ENCODE peak calls at places on chromosomes 5 and 9, in ten cellular contexts. W is AG08396; Z is NCI-H2081; P is GM19239; J is mesendoderm; M is activated T-cell treated with anti-CD3 and anti-CD28 coated beads, Interleukin-2, amount 50 U/mL, for 48 hours; L is SHP77; X is H54; Q is brain microvascular endothelial cell; V is stimulated activated CD8-positive, alpha-beta memory T cell treated with anti-CD3 and anti-CD28 coated beads, Interleukin-2, amount 100 ng/mL, for 48 hours. K is an unnamed sample.

GRCh38 chr9:21668504-21668903 is 133.9 kb upstream of the MTAP start:
- DNase-seq in W (no peak), Z (no peak), P (no peak), J (no peak), M (no peak), L (no peak), X (no peak), Q (no peak), V (no peak), K (no peak)

GRCh38 chr9:38333047-38333446 is 59.5 kb upstream of the ALDH1B1 start:
- DNase-seq in W (no peak), Z (no peak), P (no peak), J (no peak), M (no peak), L (no peak), X (no peak), Q (no peak), V (no peak), K (no peak)

GRCh38 chr9:133458643-133459312 is 1.0 kb upstream of the CACFD1 start:
- DNase-seq in W (no peak), Z (no peak), P (no peak), J (peak; percentile 24), M (no peak), L (peak; percentile 46), X (no peak), Q (no peak), V (no peak), K (no peak)

GRCh38 chr9:72557549-72557948 is 36.1 kb downstream of the TMC1 start:
- DNase-seq in W (peak; percentile 72), Z (no peak), P (no peak), J (peak; percentile 75), M (peak; percentile 57), L (no peak), X (peak; percentile 88), Q (peak; percentile 86), V (peak; percentile 29), K (peak; percentile 94)

GRCh38 chr9:134434896-134435506 is 108.7 kb downstream of the RXRA start:
- DNase-seq in W (peak; percentile 96), Z (peak; percentile 76), P (no peak), J (no peak), M (no peak), L (peak; percentile 88), X (peak; percentile 97), Q (peak; percentile 91), V (no peak), K (peak; percentile 90)

GRCh38 chr5:126139086-126139485 is 284.1 kb upstream of the GRAMD2B start:
- DNase-seq in W (no peak), Z (no peak), P (no peak), J (no peak), M (no peak), L (no peak), X (no peak), Q (no peak), V (no peak), K (no peak)

GRCh38 chr9:21661626-21662025 is 140.8 kb upstream of the MTAP start:
- DNase-seq in W (no peak), Z (no peak), P (no peak), J (no peak), M (no peak), L (no peak), X (no peak), Q (peak; percentile 19), V (no peak), K (no peak)

GRCh38 chr5:159951387-159951786 is 35.1 kb downstream of the ADRA1B start:
- DNase-seq in W (no peak), Z (no peak), P (no peak), J (peak; percentile 81), M (no peak), L (peak; percentile 32), X (no peak), Q (peak; percentile 38), V (no peak), K (no peak)

GRCh38 chr5:9344751-9345240 is 201.1 kb downstream of the SEMA5A start:
- DNase-seq in W (no peak), Z (no peak), P (no peak), J (no peak), M (no peak), L (peak; percentile 15), X (no peak), Q (no peak), V (no peak), K (no peak)

GRCh38 chr9:133572821-133573361 is 36.3 kb downstream of the FAM163B start:
- DNase-seq in W (no peak), Z (peak; percentile 78), P (no peak), J (no peak), M (no peak), L (peak; percentile 36), X (no peak), Q (no peak), V (no peak), K (no peak)

GRCh38 chr5:37247036-37247435 is 2.1 kb downstream of the CPLANE1 start:
- DNase-seq in W (no peak), Z (no peak), P (no peak), J (no peak), M (no peak), L (no peak), X (no peak), Q (no peak), V (no peak), K (no peak)

GRCh38 chr5:98099448-98100105 is 673.9 kb upstream of the RGMB start:
- DNase-seq in W (no peak), Z (no peak), P (no peak), J (no peak), M (no peak), L (no peak), X (no peak), Q (no peak), V (no peak), K (no peak)

GRCh38 chr9:109974143-109974917 is 194.3 kb downstream of the PALM2AKAP2 start:
- DNase-seq in W (no peak), Z (no peak), P (peak; percentile 62), J (no peak), M (peak; percentile 66), L (no peak), X (no peak), Q (no peak), V (peak; percentile 41), K (no peak)

GRCh38 chr9:91156451-91157234 is 205.1 kb downstream of the AUH start:
- DNase-seq in W (no peak), Z (no peak), P (no peak), J (no peak), M (peak; percentile 38), L (no peak), X (no peak), Q (no peak), V (no peak), K (no peak)

GRCh38 chr5:53983568-53984465 is 326.6 kb downstream of the ARL15 start:
- DNase-seq in W (no peak), Z (no peak), P (no peak), J (no peak), M (no peak), L (no peak), X (peak; percentile 37), Q (no peak), V (no peak), K (peak; percentile 89)

GRCh38 chr5:167819406-167819805 is 472.0 kb upstream of the WWC1 start:
- DNase-seq in W (no peak), Z (no peak), P (peak; percentile 1), J (no peak), M (no peak), L (no peak), X (no peak), Q (no peak), V (no peak), K (no peak)

GRCh38 chr5:124343451-124343867 is 403.0 kb downstream of the ZNF608 start:
- DNase-seq in W (peak; percentile 78), Z (no peak), P (no peak), J (no peak), M (no peak), L (no peak), X (no peak), Q (peak; percentile 94), V (no peak), K (no peak)

GRCh38 chr9:14021871-14022525 is 291.9 kb downstream of the NFIB start:
- DNase-seq in W (no peak), Z (no peak), P (no peak), J (no peak), M (no peak), L (no peak), X (no peak), Q (peak; percentile 27), V (no peak), K (no peak)

GRCh38 chr5:150562832-150563231 is 54.9 kb downstream of the NDST1 start:
- DNase-seq in W (no peak), Z (peak; percentile 4), P (no peak), J (peak; percentile 74), M (no peak), L (no peak), X (no peak), Q (peak; percentile 64), V (no peak), K (peak; percentile 64)

GRCh38 chr5:178551059-178551458 is 39.1 kb downstream of the COL23A1 start:
- DNase-seq in W (peak; percentile 53), Z (no peak), P (no peak), J (no peak), M (no peak), L (peak; percentile 2), X (no peak), Q (no peak), V (no peak), K (peak; percentile 65)

GRCh38 chr5:19853616-19854240 is 134.3 kb downstream of the CDH18 start:
- DNase-seq in W (peak; percentile 3), Z (no peak), P (no peak), J (peak; percentile 17), M (no peak), L (no peak), X (peak; percentile 3), Q (no peak), V (no peak), K (peak; percentile 4)

GRCh38 chr5:65101706-65102105 is 333.0 kb downstream of the CWC27 start:
- DNase-seq in W (peak; percentile 33), Z (no peak), P (no peak), J (no peak), M (no peak), L (no peak), X (no peak), Q (no peak), V (no peak), K (no peak)

GRCh38 chr5:66769839-66770617 is 173.8 kb downstream of the MAST4 start:
- DNase-seq in W (no peak), Z (peak; percentile 6), P (no peak), J (peak; percentile 82), M (no peak), L (peak; percentile 45), X (no peak), Q (no peak), V (no peak), K (no peak)

GRCh38 chr5:93126634-93127033 is 454.4 kb downstream of the NR2F1-AS1 start:
- DNase-seq in W (no peak), Z (no peak), P (no peak), J (no peak), M (no peak), L (no peak), X (no peak), Q (no peak), V (no peak), K (no peak)

GRCh38 chr5:159902444-159903121 is 13.7 kb upstream of the ADRA1B start:
- DNase-seq in W (no peak), Z (no peak), P (no peak), J (no peak), M (no peak), L (peak; percentile 17), X (no peak), Q (peak; percentile 76), V (no peak), K (peak; percentile 84)

GRCh38 chr5:16467363-16468219 is 2.0 kb upstream of the ZNF622 start:
- DNase-seq in W (peak; percentile 55), Z (no peak), P (no peak), J (no peak), M (peak; percentile 31), L (no peak), X (peak; percentile 44), Q (peak; percentile 72), V (no peak), K (peak; percentile 73)

GRCh38 chr5:90528704-90529233 is 615 bp downstream of the LYSMD3 start:
- DNase-seq in W (peak; percentile 10), Z (no peak), P (no peak), J (peak; percentile 51), M (peak; percentile 23), L (no peak), X (no peak), Q (no peak), V (no peak), K (no peak)

GRCh38 chr5:150058480-150059126 is 27.8 kb downstream of the CSF1R start:
- DNase-seq in W (peak; percentile 74), Z (no peak), P (no peak), J (no peak), M (no peak), L (no peak), X (peak; percentile 64), Q (peak; percentile 76), V (no peak), K (peak; percentile 69)